ENCODE peak calls at places on chromosome 21, in five cellular contexts. One of them, this sample, is unnamed.

GRCh38 chr21:31509108-31510017 is 150.1 kb upstream of the SOD1 start:
- DNase-seq in astrocyte of the cerebellum: no peak
- DNase-seq in tibial artery: no peak
- DNase-seq in lung: no peak
- DNase-seq in stomach: no peak
- DNase-seq in this sample: no peak

GRCh38 chr21:46243325-46243724 is 14.8 kb upstream of the LSS start:
- DNase-seq in lung: no peak
- DNase-seq in stomach: no peak
- DNase-seq in tibial artery: no peak
- DNase-seq in astrocyte of the cerebellum: no peak
- DNase-seq in this sample: no peak

GRCh38 chr21:34844033-34844923 is 175.5 kb downstream of the CLIC6 start:
- DNase-seq in stomach: peak
- DNase-seq in lung: no peak
- DNase-seq in astrocyte of the cerebellum: no peak
- DNase-seq in tibial artery: peak
- DNase-seq in this sample: no peak

GRCh38 chr21:32007461-32007860 is 134.6 kb downstream of the HUNK start:
- DNase-seq in lung: no peak
- DNase-seq in tibial artery: no peak
- DNase-seq in stomach: no peak
- DNase-seq in astrocyte of the cerebellum: no peak
- DNase-seq in this sample: no peak

GRCh38 chr21:14545906-14546480 is at the start of gene SAMSN1:
- DNase-seq in astrocyte of the cerebellum: no peak
- DNase-seq in stomach: peak
- DNase-seq in lung: no peak
- DNase-seq in tibial artery: no peak
- DNase-seq in this sample: no peak

GRCh38 chr21:35792569-35792968 is 267.8 kb downstream of the SETD4 start:
- DNase-seq in lung: no peak
- DNase-seq in stomach: no peak
- DNase-seq in astrocyte of the cerebellum: no peak
- DNase-seq in tibial artery: no peak
- DNase-seq in this sample: no peak

GRCh38 chr21:29240136-29240535 is 58.6 kb upstream of the BACH1 start:
- DNase-seq in stomach: no peak
- DNase-seq in tibial artery: no peak
- DNase-seq in astrocyte of the cerebellum: no peak
- DNase-seq in lung: no peak
- DNase-seq in this sample: no peak

GRCh38 chr21:34835526-34835925 is 166.7 kb downstream of the CLIC6 start:
- DNase-seq in tibial artery: peak
- DNase-seq in astrocyte of the cerebellum: no peak
- DNase-seq in stomach: no peak
- DNase-seq in lung: peak
- DNase-seq in this sample: no peak

GRCh38 chr21:26124421-26124833 is 46.1 kb downstream of the APP start:
- DNase-seq in astrocyte of the cerebellum: no peak
- DNase-seq in lung: no peak
- DNase-seq in stomach: no peak
- DNase-seq in tibial artery: no peak
- DNase-seq in this sample: peak

GRCh38 chr21:35583566-35584216 is 476.6 kb downstream of the SETD4 start:
- DNase-seq in stomach: no peak
- DNase-seq in tibial artery: no peak
- DNase-seq in lung: no peak
- DNase-seq in astrocyte of the cerebellum: no peak
- DNase-seq in this sample: no peak

GRCh38 chr21:27565418-27565817 is 598.5 kb upstream of the ADAMTS5 start:
- DNase-seq in stomach: no peak
- DNase-seq in astrocyte of the cerebellum: no peak
- DNase-seq in lung: no peak
- DNase-seq in tibial artery: no peak
- DNase-seq in this sample: no peak

GRCh38 chr21:46411236-46411635 is 47.5 kb upstream of the DIP2A start:
- DNase-seq in tibial artery: no peak
- DNase-seq in astrocyte of the cerebellum: no peak
- DNase-seq in lung: no peak
- DNase-seq in stomach: no peak
- DNase-seq in this sample: no peak

GRCh38 chr21:33800753-33801423 is 114.7 kb downstream of the ATP5PO start:
- DNase-seq in astrocyte of the cerebellum: no peak
- DNase-seq in lung: no peak
- DNase-seq in stomach: no peak
- DNase-seq in tibial artery: no peak
- DNase-seq in this sample: no peak

GRCh38 chr21:31922881-31923280 is 50.1 kb downstream of the HUNK start:
- DNase-seq in lung: no peak
- DNase-seq in tibial artery: no peak
- DNase-seq in stomach: no peak
- DNase-seq in astrocyte of the cerebellum: no peak
- DNase-seq in this sample: no peak

GRCh38 chr21:34550400-34550799 is 38.4 kb upstream of the KCNE1 start:
- DNase-seq in lung: no peak
- DNase-seq in astrocyte of the cerebellum: no peak
- DNase-seq in stomach: no peak
- DNase-seq in tibial artery: no peak
- DNase-seq in this sample: no peak

GRCh38 chr21:46126321-46127238 is 28.7 kb downstream of the COL6A2 start:
- DNase-seq in stomach: no peak
- DNase-seq in astrocyte of the cerebellum: no peak
- DNase-seq in lung: no peak
- DNase-seq in tibial artery: peak
- DNase-seq in this sample: no peak

GRCh38 chr21:25615880-25616279 is 8.6 kb upstream of the MRPL39 start:
- DNase-seq in stomach: no peak
- DNase-seq in lung: no peak
- DNase-seq in astrocyte of the cerebellum: no peak
- DNase-seq in tibial artery: no peak
- DNase-seq in this sample: no peak

GRCh38 chr21:28537371-28538079 is 455.2 kb downstream of the LTN1 start:
- DNase-seq in astrocyte of the cerebellum: peak
- DNase-seq in lung: no peak
- DNase-seq in tibial artery: no peak
- DNase-seq in stomach: no peak
- DNase-seq in this sample: no peak

GRCh38 chr21:19995253-19995652 is 1003.0 kb upstream of the NCAM2 start:
- DNase-seq in astrocyte of the cerebellum: no peak
- DNase-seq in stomach: no peak
- DNase-seq in tibial artery: no peak
- DNase-seq in lung: no peak
- DNase-seq in this sample: no peak

GRCh38 chr21:44686000-44686781 is 4.2 kb upstream of the KRTAP12-1 start:
- DNase-seq in astrocyte of the cerebellum: no peak
- DNase-seq in lung: peak
- DNase-seq in tibial artery: peak
- DNase-seq in stomach: no peak
- DNase-seq in this sample: no peak
- TF ChIP-seq CTCF in astrocyte of the cerebellum: no peak
- TF ChIP-seq CTCF in lung: no peak
- TF ChIP-seq CTCF in tibial artery: no peak
- TF ChIP-seq CTCF in stomach: no peak
- TF ChIP-seq CTCF in this sample: no peak

GRCh38 chr21:39021475-39021832 is 161.8 kb downstream of the PSMG1 start:
- DNase-seq in astrocyte of the cerebellum: no peak
- DNase-seq in lung: no peak
- DNase-seq in tibial artery: no peak
- DNase-seq in stomach: no peak
- DNase-seq in this sample: no peak

GRCh38 chr21:39022901-39023693 is 160.2 kb downstream of the PSMG1 start:
- DNase-seq in lung: peak
- DNase-seq in tibial artery: peak
- DNase-seq in astrocyte of the cerebellum: no peak
- DNase-seq in stomach: no peak
- DNase-seq in this sample: no peak

GRCh38 chr21:39022035-39022900 is 161.0 kb downstream of the PSMG1 start:
- DNase-seq in lung: no peak
- DNase-seq in astrocyte of the cerebellum: no peak
- DNase-seq in stomach: no peak
- DNase-seq in tibial artery: no peak
- DNase-seq in this sample: no peak

GRCh38 chr21:39018730-39019129 is 164.5 kb downstream of the PSMG1 start:
- DNase-seq in lung: no peak
- DNase-seq in stomach: no peak
- DNase-seq in astrocyte of the cerebellum: no peak
- DNase-seq in tibial artery: no peak
- DNase-seq in this sample: no peak

GRCh38 chr21:39020751-39021474 is 162.3 kb downstream of the PSMG1 start:
- DNase-seq in astrocyte of the cerebellum: no peak
- DNase-seq in tibial artery: no peak
- DNase-seq in lung: peak
- DNase-seq in stomach: no peak
- DNase-seq in this sample: no peak
- H3K4me3 ChIP-seq in astrocyte of the cerebellum: no peak
- H3K4me3 ChIP-seq in tibial artery: no peak
- H3K4me3 ChIP-seq in lung: no peak
- H3K4me3 ChIP-seq in stomach: no peak
- H3K4me3 ChIP-seq in this sample: no peak

GRCh38 chr21:44802396-44803153 is 955 bp upstream of the UBE2G2 start:
- DNase-seq in tibial artery: no peak
- DNase-seq in stomach: no peak
- DNase-seq in astrocyte of the cerebellum: no peak
- DNase-seq in lung: no peak
- DNase-seq in this sample: no peak
- TF ChIP-seq CTCF in tibial artery: no peak
- TF ChIP-seq CTCF in stomach: no peak
- TF ChIP-seq CTCF in astrocyte of the cerebellum: no peak
- TF ChIP-seq CTCF in lung: no peak
- TF ChIP-seq CTCF in this sample: no peak

GRCh38 chr21:41369915-41370839 is 8.3 kb downstream of the MX2 start:
- DNase-seq in astrocyte of the cerebellum: no peak
- DNase-seq in lung: no peak
- DNase-seq in stomach: peak
- DNase-seq in tibial artery: peak
- DNase-seq in this sample: no peak
- H3K4me3 ChIP-seq in astrocyte of the cerebellum: no peak
- H3K4me3 ChIP-seq in lung: no peak
- H3K4me3 ChIP-seq in stomach: peak
- H3K4me3 ChIP-seq in tibial artery: peak
- H3K4me3 ChIP-seq in this sample: no peak

GRCh38 chr21:42233067-42233981 is 14.4 kb downstream of the ABCG1 start:
- DNase-seq in astrocyte of the cerebellum: no peak
- DNase-seq in lung: peak
- DNase-seq in tibial artery: peak
- DNase-seq in stomach: peak
- DNase-seq in this sample: no peak
- TF ChIP-seq CTCF in astrocyte of the cerebellum: no peak
- TF ChIP-seq CTCF in lung: no peak
- TF ChIP-seq CTCF in tibial artery: peak
- TF ChIP-seq CTCF in stomach: no peak
- TF ChIP-seq CTCF in this sample: no peak

GRCh38 chr21:38912355-38912619 is 106.6 kb downstream of the ETS2 start:
- DNase-seq in stomach: no peak
- DNase-seq in lung: no peak
- DNase-seq in tibial artery: no peak
- DNase-seq in astrocyte of the cerebellum: no peak
- DNase-seq in this sample: no peak

GRCh38 chr21:38914071-38914491 is 108.4 kb downstream of the ETS2 start:
- DNase-seq in lung: no peak
- DNase-seq in tibial artery: no peak
- DNase-seq in stomach: no peak
- DNase-seq in astrocyte of the cerebellum: no peak
- DNase-seq in this sample: no peak

GRCh38 chr21:38913120-38913975 is 107.6 kb downstream of the ETS2 start:
- DNase-seq in stomach: peak
- DNase-seq in tibial artery: peak
- DNase-seq in astrocyte of the cerebellum: peak
- DNase-seq in lung: peak
- DNase-seq in this sample: no peak

GRCh38 chr21:38911523-38912354 is 106.0 kb downstream of the ETS2 start:
- DNase-seq in stomach: no peak
- DNase-seq in tibial artery: no peak
- DNase-seq in astrocyte of the cerebellum: no peak
- DNase-seq in lung: no peak
- DNase-seq in this sample: no peak

DNA sequence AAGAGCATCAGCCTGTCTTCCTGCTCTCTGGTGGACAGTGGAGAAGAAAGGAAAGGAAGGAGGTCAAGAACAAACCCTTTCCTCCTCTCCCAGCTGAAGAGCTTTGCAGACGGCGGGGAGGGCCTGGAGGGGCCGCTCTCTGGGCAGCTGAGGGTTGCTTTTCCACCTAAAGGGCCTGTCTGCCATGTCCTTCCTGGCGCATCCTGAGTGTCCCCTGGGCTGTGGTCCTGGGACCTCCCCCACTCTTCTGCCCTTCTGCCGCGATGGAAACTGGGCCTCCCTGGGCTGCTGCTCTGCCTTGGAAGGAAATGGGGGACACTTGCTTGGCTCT is 107.0 kb downstream of the ETS2 start:
- DNase-seq in lung: no peak
- DNase-seq in astrocyte of the cerebellum: no peak
- DNase-seq in tibial artery: no peak
- DNase-seq in stomach: no peak
- DNase-seq in this sample: no peak
- H3K4me3 ChIP-seq in lung: no peak
- H3K4me3 ChIP-seq in astrocyte of the cerebellum: no peak
- H3K4me3 ChIP-seq in tibial artery: peak
- H3K4me3 ChIP-seq in stomach: peak
- H3K4me3 ChIP-seq in this sample: no peak

GRCh38 chr21:41167348-41168342 is at the start of gene BACE2:
- DNase-seq in stomach: peak
- DNase-seq in lung: peak
- DNase-seq in tibial artery: peak
- DNase-seq in astrocyte of the cerebellum: peak
- DNase-seq in this sample: no peak
- TF ChIP-seq CTCF in stomach: no peak
- TF ChIP-seq CTCF in lung: peak
- TF ChIP-seq CTCF in tibial artery: peak
- TF ChIP-seq CTCF in astrocyte of the cerebellum: peak
- TF ChIP-seq CTCF in this sample: peak

DNA sequence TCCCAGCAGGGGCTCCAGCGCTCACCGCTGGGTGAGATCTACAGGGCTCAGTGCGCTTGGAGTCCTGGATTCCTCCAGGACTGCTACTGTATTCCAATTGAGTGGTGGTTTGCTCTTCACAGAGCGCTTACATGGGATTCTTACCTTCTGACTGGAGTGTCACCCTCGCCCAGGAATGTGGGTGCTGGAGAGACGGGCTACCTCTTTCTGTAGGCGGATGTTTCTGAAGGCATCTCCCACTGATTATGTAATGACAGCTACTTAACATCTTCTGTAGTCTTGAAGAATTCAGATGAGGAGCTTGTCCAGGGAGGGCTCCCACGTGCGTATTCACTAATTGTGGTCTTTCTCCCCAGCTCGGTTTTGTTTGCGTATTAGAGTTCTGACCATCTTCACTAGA is 154.2 kb downstream of the DYRK1A start:
- DNase-seq in stomach: no peak
- DNase-seq in lung: no peak
- DNase-seq in astrocyte of the cerebellum: no peak
- DNase-seq in tibial artery: no peak
- DNase-seq in this sample: no peak
- H3K4me3 ChIP-seq in stomach: no peak
- H3K4me3 ChIP-seq in lung: no peak
- H3K4me3 ChIP-seq in astrocyte of the cerebellum: no peak
- H3K4me3 ChIP-seq in tibial artery: no peak
- H3K4me3 ChIP-seq in this sample: no peak

GRCh38 chr21:43825936-43826622 is 36.7 kb downstream of the RRP1 start:
- DNase-seq in stomach: peak
- DNase-seq in tibial artery: no peak
- DNase-seq in lung: no peak
- DNase-seq in astrocyte of the cerebellum: no peak
- DNase-seq in this sample: no peak
- TF ChIP-seq CTCF in stomach: no peak
- TF ChIP-seq CTCF in tibial artery: no peak
- TF ChIP-seq CTCF in lung: no peak
- TF ChIP-seq CTCF in astrocyte of the cerebellum: peak
- TF ChIP-seq CTCF in this sample: no peak

GRCh38 chr21:43757601-43758000 is 18.5 kb downstream of the CSTB start:
- DNase-seq in lung: no peak
- DNase-seq in stomach: no peak
- DNase-seq in tibial artery: no peak
- DNase-seq in astrocyte of the cerebellum: no peak
- DNase-seq in this sample: no peak
- H3K4me3 ChIP-seq in lung: no peak
- H3K4me3 ChIP-seq in stomach: no peak
- H3K4me3 ChIP-seq in tibial artery: peak
- H3K4me3 ChIP-seq in astrocyte of the cerebellum: no peak
- H3K4me3 ChIP-seq in this sample: no peak